ENCODE peak calls at places on chromosome 18, in five cellular contexts. V, G, B, M and J are unnamed samples.

GRCh38 chr18:50879302-50880107 is 587 bp downstream of the ME2 start:
- DNase-seq in V (no peak), G (peak; percentile 18), B (no peak), M (peak; percentile 25), J (no peak)

GRCh38 chr18:22293417-22293816 is 124.0 kb downstream of the GATA6 start:
- DNase-seq in V (no peak), G (no peak), B (no peak), M (no peak), J (no peak)

GRCh38 chr18:78525364-78526111 is 454.1 kb upstream of the SALL3 start:
- DNase-seq in V (no peak), G (no peak), B (no peak), M (no peak), J (peak; percentile 34)

GRCh38 chr18:5582849-5583667 is 39.3 kb upstream of the EPB41L3 start:
- DNase-seq in V (no peak), G (no peak), B (no peak), M (no peak), J (no peak)

GRCh38 chr18:2410688-2411087 is 160.6 kb downstream of the METTL4 start:
- DNase-seq in V (no peak), G (no peak), B (no peak), M (no peak), J (no peak)

GRCh38 chr18:75010260-75010659 is 198.7 kb downstream of the PTGR3 start:
- DNase-seq in V (no peak), G (no peak), B (no peak), M (no peak), J (no peak)

GRCh38 chr18:74994502-74995403 is 214.2 kb downstream of the PTGR3 start:
- DNase-seq in V (peak; percentile 35), G (no peak), B (no peak), M (no peak), J (no peak)

GRCh38 chr18:33870059-33870458 is 292.0 kb downstream of the ASXL3 start:
- DNase-seq in V (no peak), G (no peak), B (no peak), M (no peak), J (no peak)

GRCh38 chr18:24049142-24049541 is 34.6 kb downstream of the TTC39C start:
- DNase-seq in V (no peak), G (no peak), B (no peak), M (no peak), J (no peak)

GRCh38 chr18:395481-396250 is 104.8 kb downstream of the COLEC12 start:
- DNase-seq in V (no peak), G (no peak), B (no peak), M (peak; percentile 40), J (no peak)

GRCh38 chr18:5066380-5066977 is 130.6 kb downstream of the AKAIN1 start:
- DNase-seq in V (no peak), G (peak; percentile 12), B (no peak), M (no peak), J (no peak)

GRCh38 chr18:49207373-49207772 is 253.1 kb downstream of the DYM start:
- DNase-seq in V (no peak), G (no peak), B (no peak), M (no peak), J (no peak)

GRCh38 chr18:36391426-36392145 is 94.1 kb downstream of the FHOD3 start:
- DNase-seq in V (no peak), G (no peak), B (no peak), M (no peak), J (no peak)

GRCh38 chr18:65477450-65477849 is 273.4 kb upstream of the CDH7 start:
- DNase-seq in V (no peak), G (no peak), B (no peak), M (no peak), J (no peak)

GRCh38 chr18:72223733-72224132 is 320.4 kb downstream of the CBLN2 start:
- DNase-seq in V (no peak), G (no peak), B (no peak), M (no peak), J (no peak)

GRCh38 chr18:64949885-64950284 is 800.9 kb upstream of the CDH7 start:
- DNase-seq in V (no peak), G (no peak), B (no peak), M (no peak), J (no peak)

GRCh38 chr18:59718108-59719057 is 21.2 kb upstream of the CCBE1 start:
- DNase-seq in V (no peak), G (no peak), B (no peak), M (no peak), J (no peak)

GRCh38 chr18:9647496-9648323 is 33.4 kb upstream of the PPP4R1 start:
- DNase-seq in V (peak; percentile 21), G (peak; percentile 54), B (no peak), M (no peak), J (no peak)

GRCh38 chr18:22314406-22314805 is 103.3 kb downstream of the CTAGE1 start:
- DNase-seq in V (no peak), G (no peak), B (no peak), M (no peak), J (no peak)

GRCh38 chr18:74499633-74500032 is 3.5 kb downstream of the CNDP2 start:
- DNase-seq in V (peak; percentile 37), G (no peak), B (no peak), M (peak; percentile 82), J (no peak)

GRCh38 chr18:42155024-42155423 is 200.0 kb downstream of the PIK3C3 start:
- DNase-seq in V (no peak), G (no peak), B (no peak), M (no peak), J (no peak)

GRCh38 chr18:24878289-24878688 is 417.9 kb downstream of the HRH4 start:
- DNase-seq in V (no peak), G (peak; percentile 7), B (no peak), M (peak; percentile 14), J (no peak)

GRCh38 chr18:34801769-34802168 is 91.7 kb downstream of the DTNA start:
- DNase-seq in V (no peak), G (no peak), B (no peak), M (no peak), J (no peak)

GRCh38 chr18:74775239-74775638 is 177.6 kb downstream of the ZNF407 start:
- DNase-seq in V (no peak), G (no peak), B (no peak), M (no peak), J (no peak)

GRCh38 chr18:54316071-54316820 is 41.4 kb downstream of the STARD6 start:
- DNase-seq in V (no peak), G (peak; percentile 13), B (no peak), M (no peak), J (no peak)

GRCh38 chr18:75799449-75800330 is 372.2 kb upstream of the SMIM21 start:
- DNase-seq in V (no peak), G (no peak), B (no peak), M (no peak), J (no peak)

GRCh38 chr18:60019463-60019840 is 119.7 kb downstream of the PMAIP1 start:
- DNase-seq in V (no peak), G (no peak), B (no peak), M (no peak), J (no peak)

GRCh38 chr18:23778828-23779227 is 89.6 kb downstream of the LAMA3 start:
- DNase-seq in V (no peak), G (no peak), B (no peak), M (no peak), J (no peak)

GRCh38 chr18:21855432-21855831 is 114.8 kb downstream of the MIB1 start:
- DNase-seq in V (no peak), G (no peak), B (no peak), M (no peak), J (no peak)

DNA sequence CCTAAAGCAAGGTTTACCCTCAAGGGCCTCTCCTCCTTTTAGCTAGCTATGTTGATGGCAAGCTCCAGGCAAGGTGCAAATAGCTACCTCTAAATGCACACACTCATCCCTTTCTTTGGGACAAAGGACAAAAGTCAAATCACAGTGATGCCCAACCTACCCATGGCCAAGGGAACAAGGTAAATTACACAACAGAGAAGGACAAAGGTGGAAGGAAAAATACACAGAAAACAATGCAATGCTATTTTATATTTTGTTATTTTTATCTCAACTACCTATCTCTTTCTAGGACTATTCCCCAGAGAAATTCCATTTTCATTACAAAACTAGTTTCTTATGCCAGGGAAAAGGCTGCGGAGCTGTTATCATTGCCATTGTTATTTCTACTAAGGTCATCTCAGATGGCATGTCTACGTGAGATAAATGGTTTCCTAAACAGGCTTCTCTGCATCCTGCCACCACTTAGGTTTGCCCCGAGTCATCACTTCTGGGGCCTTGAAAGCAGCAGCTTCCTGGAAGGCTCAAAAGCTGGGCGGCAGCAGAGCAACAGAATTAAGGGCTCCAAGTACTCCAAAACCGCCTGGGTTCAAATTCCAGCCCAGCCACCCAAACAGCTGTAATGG is 21.1 kb downstream of the BCL2 start:
- DNase-seq in V (no peak), G (no peak), B (no peak), M (no peak), J (no peak)
- TF ChIP-seq POLR2AphosphoS5 in V (no peak), G (no peak), B (no peak), M (no peak), J (no peak)

GRCh38 chr18:79682481-79682880 is 2.9 kb downstream of the CTDP1 start:
- DNase-seq in V (no peak), G (no peak), B (no peak), M (no peak), J (no peak)
- H3K4me3 ChIP-seq in V (peak overlapping the region; percentile 61), G (no peak overlapping the region), B (no peak overlapping the region), M (no peak overlapping the region), J (no peak overlapping the region)

GRCh38 chr18:13014232-13014631 is 23.1 kb downstream of the CEP192 start:
- DNase-seq in V (no peak), G (no peak), B (no peak), M (no peak), J (no peak)

GRCh38 chr18:13014818-13015217 is 23.7 kb downstream of the CEP192 start:
- DNase-seq in V (no peak), G (no peak), B (no peak), M (no peak), J (no peak)

GRCh38 chr18:13006731-13007550 is 15.8 kb downstream of the CEP192 start:
- DNase-seq in V (no peak), G (no peak), B (no peak), M (no peak), J (no peak)

GRCh38 chr18:13017247-13017875 is 26.2 kb downstream of the CEP192 start:
- DNase-seq in V (no peak), G (no peak), B (no peak), M (no peak), J (no peak)

GRCh38 chr18:13011719-13012118 is 20.6 kb downstream of the CEP192 start:
- DNase-seq in V (no peak), G (no peak), B (no peak), M (no peak), J (no peak)
- H3K36me3 ChIP-seq in V (peaks cover 14% of the 10 kb centered on the region), G (peaks cover 66% of the 10 kb centered on the region), B (peaks cover 73% of the 10 kb centered on the region), M (no peaks in the 10 kb centered on the region), J (no peaks in the 10 kb centered on the region)

DNA sequence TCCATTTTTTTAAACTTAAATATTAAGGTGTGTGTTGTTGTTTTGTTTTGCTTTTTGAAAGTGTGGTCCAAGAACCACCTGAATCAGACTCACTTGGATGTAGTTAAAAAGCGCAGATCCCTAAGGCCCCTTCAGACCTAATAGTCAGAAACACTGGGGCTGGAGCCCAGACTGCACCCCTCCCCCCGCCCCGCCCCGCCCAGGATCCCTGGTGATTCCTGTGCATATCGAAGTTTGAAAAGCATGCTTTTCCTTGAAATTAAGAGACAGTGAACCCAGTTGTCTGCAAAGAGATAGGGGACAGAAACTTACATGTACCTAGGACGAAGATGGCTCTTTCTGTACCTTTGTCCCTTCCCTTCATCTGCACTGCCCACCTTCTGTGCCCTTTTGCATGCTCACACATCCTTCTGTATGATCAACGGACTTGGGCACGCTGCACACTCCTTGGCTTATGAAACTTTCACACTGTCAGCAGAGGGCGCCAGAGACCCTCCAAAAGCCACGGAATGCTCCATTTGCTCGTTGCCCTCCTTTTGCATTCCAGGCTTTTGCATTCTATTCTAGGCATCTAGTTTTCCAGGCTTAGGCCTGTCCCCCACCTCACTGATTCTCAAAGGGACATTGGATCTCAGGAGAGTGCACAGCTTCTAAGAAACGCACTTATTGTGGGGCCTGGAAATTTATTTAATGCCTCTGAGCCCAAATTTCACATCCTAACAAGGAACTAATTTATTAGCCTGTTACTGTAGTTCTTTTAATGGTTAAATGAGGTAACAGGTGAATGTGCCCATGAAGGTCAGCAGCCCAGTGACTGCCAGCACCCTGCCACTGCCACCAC is 32.8 kb upstream of the SLC14A1 start:
- DNase-seq in V (no peak), G (peak; percentile 46), B (peak; percentile 45), M (peak; percentile 78), J (peak; percentile 64)
- TF ChIP-seq POLR2AphosphoS5 in V (no peak), G (no peak), B (no peak), M (peak; percentile 42), J (no peak)